ENCODE peak calls at places on chromosomes 1 and 21, in four cellular contexts. C is transverse colon, U is HCT116, O is GM13977. Z is an unnamed sample.

GRCh38 chr1:158146739-158147138 is 34.0 kb upstream of the CD1D start:
- DNase-seq in C (no peak), O (no peak), U (no peak), Z (no peak)

GRCh38 chr1:54167422-54168139 is 14.8 kb upstream of the CDCP2 start:
- DNase-seq in C (no peak), O (no peak), U (no peak), Z (no peak)

GRCh38 chr21:43271452-43272020 is 102.7 kb downstream of the CRYAA start:
- DNase-seq in U (no peak), C (no peak), O (no peak), Z (no peak)

GRCh38 chr1:153375511-153375910 is at the start of gene S100A12:
- DNase-seq in U (no peak), O (no peak), C (no peak), Z (no peak)

GRCh38 chr1:202376247-202376646 is 27.7 kb downstream of the PPP1R12B start:
- DNase-seq in C (no peak), U (no peak), O (no peak), Z (no peak)

GRCh38 chr1:6271554-6271953 is 10.7 kb upstream of the GPR153 start:
- DNase-seq in C (peak), O (no peak), U (no peak), Z (peak)

GRCh38 chr1:70487910-70488665 is 77.0 kb downstream of the CTH start:
- DNase-seq in O (peak), U (peak), C (peak), Z (no peak)

GRCh38 chr1:1759456-1760344 is 18.6 kb downstream of the NADK start:
- DNase-seq in C (peak), O (no peak), U (no peak), Z (peak)

GRCh38 chr1:155504207-155504606 is 58.4 kb downstream of the ASH1L start:
- DNase-seq in O (peak), U (peak), C (no peak), Z (no peak)

GRCh38 chr1:154969741-154970452 is 650 bp downstream of the SHC1 start:
- DNase-seq in C (no peak), U (no peak), O (no peak), Z (no peak)

GRCh38 chr1:111203681-111204210 is 3.3 kb upstream of the DENND2D start:
- DNase-seq in C (peak), O (peak), U (peak), Z (peak)

GRCh38 chr1:234781241-234782056 is 171.5 kb upstream of the IRF2BP2 start:
- DNase-seq in U (no peak), O (no peak), C (peak), Z (no peak)